ENCODE peak calls at places on chromosomes 6 and 20, in ten cellular contexts. B, J, Y, O, I, G, X, L, K and S are unnamed samples.

GRCh38 chr6:160882741-160883340 is 108.7 kb upstream of the MAP3K4 start:
- DNase-seq in B (no peak), J (peak), Y (peak), O (no peak), I (no peak), G (peak), X (no peak), L (no peak), K (no peak), S (no peak)

GRCh38 chr6:157946053-157946617 is 35.5 kb upstream of the SYNJ2 start:
- DNase-seq in B (no peak), J (no peak), Y (no peak), O (no peak), I (no peak), G (no peak), X (no peak), L (no peak), K (no peak), S (no peak)

GRCh38 chr20:31260326-31260932 is 3.0 kb downstream of the DEFB115 start:
- DNase-seq in B (peak), J (no peak), Y (peak), O (no peak), I (no peak), G (no peak), X (no peak), L (no peak), K (no peak), S (no peak)

GRCh38 chr6:278494-278893 is 13.8 kb upstream of the DUSP22 start:
- DNase-seq in B (no peak), J (no peak), Y (no peak), O (no peak), I (no peak), G (no peak), X (no peak), L (no peak), K (no peak), S (no peak)

GRCh38 chr6:38501931-38502330 is 137.8 kb downstream of the BTBD9 start:
- DNase-seq in B (peak), J (no peak), Y (no peak), O (no peak), I (no peak), G (no peak), X (no peak), L (no peak), K (no peak), S (no peak)

GRCh38 chr20:57594092-57594911 is 25.9 kb downstream of the ZBP1 start:
- DNase-seq in B (no peak), J (peak), Y (no peak), O (peak), I (peak), G (peak), X (peak), L (peak), K (peak), S (peak)

GRCh38 chr20:19560876-19561480 is 197.1 kb upstream of the RIN2 start:
- DNase-seq in B (no peak), J (peak), Y (no peak), O (no peak), I (no peak), G (no peak), X (no peak), L (no peak), K (no peak), S (no peak)

GRCh38 chr6:140012146-140012545 is 637.7 kb upstream of the CITED2 start:
- DNase-seq in B (no peak), J (no peak), Y (no peak), O (no peak), I (no peak), G (no peak), X (no peak), L (no peak), K (no peak), S (no peak)

GRCh38 chr6:95431637-95432228 is 145.6 kb upstream of the MANEA start:
- DNase-seq in B (peak), J (peak), Y (peak), O (no peak), I (peak), G (peak), X (no peak), L (no peak), K (no peak), S (no peak)

GRCh38 chr6:20918868-20919267 is 384.6 kb downstream of the CDKAL1 start:
- DNase-seq in B (no peak), J (peak), Y (no peak), O (no peak), I (no peak), G (no peak), X (no peak), L (no peak), K (no peak), S (no peak)

GRCh38 chr20:3194617-3195280 is 9.7 kb downstream of the DDRGK1 start:
- DNase-seq in B (no peak), J (no peak), Y (no peak), O (no peak), I (no peak), G (no peak), X (no peak), L (no peak), K (no peak), S (no peak)

GRCh38 chr20:49230021-49230420 is 10.8 kb downstream of the DDX27 start:
- DNase-seq in B (peak), J (no peak), Y (no peak), O (no peak), I (no peak), G (no peak), X (no peak), L (no peak), K (no peak), S (no peak)

GRCh38 chr6:142537612-142538478 is 236.0 kb downstream of the ADGRG6 start:
- DNase-seq in B (no peak), J (peak), Y (peak), O (no peak), I (no peak), G (peak), X (no peak), L (no peak), K (no peak), S (no peak)

GRCh38 chr6:26017567-26017966 is 55.0 kb downstream of the TRIM38 start:
- DNase-seq in B (no peak), J (peak), Y (no peak), O (peak), I (peak), G (peak), X (peak), L (peak), K (peak), S (peak)

GRCh38 chr6:128202169-128202765 is 301.4 kb upstream of the THEMIS start:
- DNase-seq in B (no peak), J (no peak), Y (no peak), O (no peak), I (no peak), G (no peak), X (no peak), L (no peak), K (no peak), S (no peak)

GRCh38 chr6:147204060-147204785 is at the start of gene STXBP5:
- DNase-seq in B (peak), J (peak), Y (peak), O (peak), I (peak), G (peak), X (no peak), L (peak), K (peak), S (peak)

GRCh38 chr20:11867286-11867921 is 50.3 kb upstream of the BTBD3 start:
- DNase-seq in B (no peak), J (no peak), Y (no peak), O (no peak), I (no peak), G (no peak), X (no peak), L (no peak), K (no peak), S (no peak)

GRCh38 chr6:11163932-11164331 is 52.4 kb upstream of the ERVFRD-1 start:
- DNase-seq in B (peak), J (no peak), Y (no peak), O (no peak), I (no peak), G (no peak), X (no peak), L (no peak), K (no peak), S (no peak)

GRCh38 chr20:5002077-5002413 is 735 bp upstream of the SLC23A2 start:
- DNase-seq in B (no peak), J (no peak), Y (no peak), O (no peak), I (peak), G (no peak), X (no peak), L (no peak), K (no peak), S (peak)

GRCh38 chr20:7792131-7792869 is 148.0 kb downstream of the HAO1 start:
- DNase-seq in B (no peak), J (no peak), Y (no peak), O (no peak), I (no peak), G (no peak), X (no peak), L (no peak), K (no peak), S (no peak)

GRCh38 chr6:146700078-146700686 is 101.4 kb downstream of the ADGB start:
- DNase-seq in B (peak), J (peak), Y (peak), O (peak), I (peak), G (peak), X (no peak), L (peak), K (no peak), S (peak)

GRCh38 chr6:67369679-67370078 is 1265.4 kb upstream of the ADGRB3 start:
- DNase-seq in B (no peak), J (no peak), Y (no peak), O (no peak), I (no peak), G (no peak), X (no peak), L (no peak), K (no peak), S (no peak)

GRCh38 chr20:56447227-56447626 is 21.2 kb upstream of the RTF2 start:
- DNase-seq in B (no peak), J (no peak), Y (no peak), O (no peak), I (no peak), G (no peak), X (no peak), L (no peak), K (no peak), S (no peak)

GRCh38 chr20:32737371-32738223 is 5.7 kb downstream of the COMMD7 start:
- DNase-seq in B (no peak), J (peak), Y (peak), O (no peak), I (no peak), G (peak), X (no peak), L (no peak), K (no peak), S (no peak)

GRCh38 chr6:100230976-100231316 is 233.8 kb downstream of the SIM1 start:
- DNase-seq in B (no peak), J (peak), Y (no peak), O (no peak), I (no peak), G (no peak), X (no peak), L (no peak), K (no peak), S (no peak)